ENCODE peak calls at places on chromosomes 1 and 21, in five cellular contexts. A is HL-60, X is retinal pigment epithelial cell, M is body of pancreas, Z is IMR-90. E is an unnamed sample.

GRCh38 chr1:82377201-82377884 is 576.6 kb downstream of the ADGRL2 start:
- DNase-seq in A (no peak), Z (no peak), M (no peak), X (peak; percentile 28), E (no peak)

GRCh38 chr1:172874950-172875349 is 175.8 kb downstream of the TNFSF18 start:
- DNase-seq in A (no peak), Z (peak; percentile 54), X (no peak), M (no peak), E (no peak)

GRCh38 chr1:31703431-31704260 is at the start of gene COL16A1:
- DNase-seq in M (peak; percentile 37), A (no peak), X (no peak), Z (peak; percentile 52), E (no peak)

GRCh38 chr1:23525558-23526174 is 5.4 kb downstream of the E2F2 start:
- DNase-seq in M (no peak), A (no peak), X (no peak), Z (no peak), E (no peak)

GRCh38 chr1:183159960-183160359 is 26.1 kb upstream of the LAMC2 start:
- DNase-seq in M (peak; percentile 51), Z (no peak), A (no peak), X (no peak), E (no peak)

GRCh38 chr1:7783178-7783711 is 846 bp upstream of the PER3 start:
- DNase-seq in X (peak; percentile 20), A (no peak), M (peak; percentile 72), Z (peak; percentile 24), E (no peak)

GRCh38 chr1:167913895-167914502 is at the start of gene ADCY10:
- DNase-seq in Z (no peak), X (no peak), M (no peak), A (no peak), E (no peak)

GRCh38 chr1:222643603-222643936 is 25.7 kb downstream of the MIA3 start:
- DNase-seq in M (no peak), A (no peak), X (no peak), Z (no peak), E (no peak)

GRCh38 chr1:35449334-35450008 is 107.7 kb downstream of the KIAA0319L start:
- DNase-seq in Z (peak; percentile 99), A (no peak), M (no peak), X (peak; percentile 81), E (no peak)

DNA sequence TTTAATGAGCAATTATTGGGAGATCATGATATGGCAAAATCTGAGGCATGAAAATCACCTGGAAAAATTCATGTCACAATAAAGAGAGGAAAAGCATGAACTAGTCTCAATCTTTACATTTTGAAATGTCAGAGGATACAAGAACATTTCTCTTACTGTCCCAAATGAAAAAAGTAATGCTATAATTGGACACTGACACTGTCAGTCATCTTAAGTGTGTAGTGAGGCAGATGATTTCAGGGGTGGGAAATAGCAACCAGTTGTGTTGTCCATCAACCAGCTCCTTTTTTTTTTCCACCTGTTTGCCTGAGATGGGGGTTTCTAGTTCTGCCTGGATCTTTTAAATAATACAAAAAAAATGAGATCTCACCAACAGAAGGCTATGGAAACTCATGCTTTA is 646.2 kb downstream of the KCNT2 start:
- DNase-seq in A (no peak), M (no peak), Z (no peak), X (no peak), E (no peak)
- TF ChIP-seq CTCF in A (no peak), M (no peak), Z (no peak), X (no peak), E (no peak)

DNA sequence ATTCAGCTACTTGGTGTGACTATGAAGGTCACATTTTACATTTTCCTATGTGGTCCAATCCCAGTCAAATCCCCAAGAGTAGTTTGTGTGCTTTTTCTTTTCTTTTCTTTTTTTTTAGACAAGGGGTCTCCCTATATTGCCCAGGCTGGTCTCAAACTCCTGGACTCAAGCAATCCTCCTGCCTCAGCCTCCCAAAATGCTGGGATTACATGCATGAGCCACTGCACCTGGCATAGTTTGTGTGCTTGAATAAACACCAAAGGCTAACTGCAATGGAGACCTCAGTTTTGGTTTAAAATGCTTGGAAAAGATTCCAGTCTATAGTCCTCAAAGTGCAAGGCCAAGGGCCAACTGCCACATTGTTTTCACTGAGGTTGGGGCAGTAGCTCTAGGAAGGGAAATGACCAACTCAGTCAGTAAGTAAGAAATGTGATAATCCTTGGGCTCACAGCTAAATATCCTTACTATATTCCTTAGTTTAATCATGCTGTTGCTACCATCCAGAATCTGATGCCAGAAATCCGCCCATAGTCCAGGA is 38.6 kb downstream of the EIF2B3 start:
- DNase-seq in A (no peak), Z (no peak), X (no peak), M (no peak), E (no peak)
- TF ChIP-seq CTCF in A (no peak), Z (no peak), X (no peak), M (no peak), E (no peak)

DNA sequence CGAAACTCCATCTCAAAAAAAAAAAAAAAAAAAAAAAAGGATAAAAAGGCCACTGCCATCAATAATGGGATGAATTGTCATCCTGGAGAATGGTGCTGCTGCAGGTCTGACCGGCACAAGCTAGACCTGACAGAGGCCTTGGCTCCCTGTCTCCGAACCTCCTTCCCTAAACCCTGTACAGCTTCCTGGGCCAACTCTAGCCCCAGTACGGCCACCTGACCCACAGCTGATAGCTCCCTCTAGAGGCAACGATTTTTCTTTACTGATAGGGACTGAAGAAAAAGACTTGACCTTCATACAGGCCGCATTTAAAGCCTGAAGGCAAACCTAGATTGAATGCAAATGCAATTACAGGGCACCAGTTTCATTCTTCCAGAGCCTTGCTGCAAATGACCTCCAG is 30.7 kb downstream of the NOL9 start:
- DNase-seq in X (no peak), M (peak; percentile 28), A (no peak), Z (peak; percentile 37), E (peak; percentile 22)
- TF ChIP-seq CTCF in X (peak; percentile 72), M (peak; percentile 26), A (peak; percentile 25), Z (peak; percentile 60), E (peak; percentile 79)

DNA sequence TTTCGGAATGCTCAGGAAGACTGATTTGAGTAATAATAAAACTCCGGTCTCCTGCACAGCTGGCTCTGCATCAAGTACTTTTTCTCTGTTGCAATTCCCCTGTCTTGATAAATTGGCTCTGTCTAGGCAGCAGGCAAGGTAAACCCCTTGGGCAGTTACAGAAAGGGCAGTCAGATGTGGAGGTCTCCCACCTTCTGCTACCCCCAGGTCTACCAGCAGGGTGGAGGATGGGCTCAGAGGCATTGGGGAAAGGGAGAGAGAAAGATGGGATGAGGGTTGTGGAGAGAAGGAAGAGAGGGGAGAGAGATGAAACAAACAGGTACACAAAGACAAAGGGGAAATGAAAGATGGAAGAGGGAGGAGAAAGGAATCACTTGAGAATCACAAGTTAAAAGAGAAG is 156.8 kb downstream of the MIS18A start:
- DNase-seq in A (no peak), Z (no peak), X (no peak), M (no peak), E (no peak)
- TF ChIP-seq CTCF in A (no peak), Z (no peak), X (no peak), M (no peak), E (no peak)

GRCh38 chr21:37166733-37167132 is 93.7 kb downstream of the TTC3 start:
- DNase-seq in A (no peak), M (no peak), X (no peak), Z (no peak), E (no peak)
- TF ChIP-seq CTCF in A (no peak), M (peak; percentile 22), X (peak; percentile 28), Z (peak; percentile 11), E (peak; percentile 63)

GRCh38 chr1:176208034-176208433 is 948 bp upstream of the COP1 start:
- DNase-seq in A (no peak), Z (no peak), X (no peak), M (no peak), E (no peak)

GRCh38 chr1:176205322-176205914 is 1.7 kb downstream of the COP1 start:
- DNase-seq in X (no peak), M (no peak), A (no peak), Z (peak; percentile 31), E (no peak)

GRCh38 chr1:176203735-176204134 is 3.4 kb downstream of the COP1 start:
- DNase-seq in A (no peak), M (no peak), X (no peak), Z (no peak), E (no peak)

GRCh38 chr1:176206006-176206960 is 803 bp downstream of the COP1 start:
- DNase-seq in A (no peak), M (peak; percentile 37), Z (peak; percentile 29), X (peak; percentile 15), E (peak; percentile 89)

DNA sequence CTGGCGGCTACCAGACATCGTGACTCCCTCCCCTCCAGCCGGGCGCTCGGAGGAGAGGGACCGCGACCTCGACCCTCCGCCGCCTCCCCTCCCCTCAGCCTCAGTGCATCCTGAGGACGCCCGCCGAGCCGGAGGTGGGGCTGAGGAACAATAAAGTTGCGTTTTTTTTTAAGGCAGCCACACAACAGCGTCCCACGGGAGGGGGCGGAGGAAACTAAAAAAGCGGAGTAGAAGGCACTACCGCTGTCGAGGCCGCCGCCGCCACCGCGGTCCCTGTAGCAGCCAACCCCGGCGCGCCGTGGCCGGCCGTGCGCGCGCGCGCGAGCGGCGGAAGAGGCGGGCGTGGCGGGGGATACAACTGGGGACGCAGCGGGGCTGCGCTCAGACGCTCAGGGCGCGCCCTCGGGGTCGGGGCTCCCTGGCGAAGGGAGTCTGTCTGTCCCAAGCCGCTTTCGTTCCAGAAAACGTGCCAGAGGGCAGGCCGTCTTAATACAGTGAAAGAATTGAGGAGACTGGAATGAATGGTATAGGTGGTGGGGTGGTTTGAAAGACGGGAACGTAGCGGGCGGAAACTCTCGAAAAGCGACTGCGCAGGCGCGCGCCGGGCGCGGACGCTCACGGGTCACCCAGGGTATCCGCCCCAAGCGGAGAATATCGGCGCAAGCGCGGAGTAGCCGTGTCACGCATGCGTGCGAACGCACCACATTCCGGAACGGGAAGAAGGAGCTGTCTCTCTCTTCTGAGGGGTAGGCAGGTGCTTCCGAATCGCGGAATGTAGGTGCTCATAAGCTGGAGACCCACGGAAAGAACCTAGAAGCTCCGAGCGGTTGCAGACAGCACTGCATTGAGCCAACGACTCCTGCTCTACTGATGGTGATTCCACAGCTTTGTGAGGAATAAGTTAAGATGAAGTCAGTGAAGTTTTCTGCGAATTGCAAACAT is at the start of gene COP1:
- DNase-seq in M (peak; percentile 98), X (peak; percentile 69), A (peak; percentile 97), Z (peak; percentile 93), E (peak; percentile 95)
- TF ChIP-seq CTCF in M (peak; percentile 47), X (no peak), A (no peak), Z (no peak), E (peak; percentile 50)

GRCh38 chr1:186683637-186684410 is 3.6 kb upstream of the PTGS2 start:
- DNase-seq in M (no peak), A (no peak), X (no peak), Z (no peak), E (no peak)

GRCh38 chr1:186681136-186681535 is 913 bp upstream of the PTGS2 start:
- DNase-seq in X (no peak), A (no peak), Z (peak; percentile 6), M (no peak), E (no peak)

GRCh38 chr1:186681806-186682205 is 1.6 kb upstream of the PTGS2 start:
- DNase-seq in A (no peak), M (no peak), X (no peak), Z (peak; percentile 55), E (no peak)

GRCh38 chr1:186682721-186683120 is 2.5 kb upstream of the PTGS2 start:
- DNase-seq in X (no peak), A (no peak), M (no peak), Z (peak; percentile 54), E (no peak)

GRCh38 chr1:186680031-186681012 is at the start of gene PTGS2:
- DNase-seq in Z (peak; percentile 93), A (peak; percentile 77), X (peak; percentile 39), M (peak; percentile 76), E (peak; percentile 91)
- TF ChIP-seq CTCF in Z (peak; percentile 60), A (peak; percentile 54), X (peak; percentile 63), M (peak; percentile 12), E (peak; percentile 82)

GRCh38 chr1:39973503-39974135 is 18.7 kb downstream of the MFSD2A start:
- DNase-seq in Z (peak; percentile 56), A (peak; percentile 47), M (peak; percentile 82), X (no peak), E (no peak)
- TF ChIP-seq CTCF in Z (peak; percentile 95), A (peak; percentile 89), M (peak; percentile 95), X (peak; percentile 97), E (peak; percentile 99)

GRCh38 chr1:41668967-41669366 is 184.5 kb upstream of the EDN2 start:
- DNase-seq in X (no peak), Z (no peak), A (no peak), M (no peak), E (no peak)
- TF ChIP-seq CTCF in X (no peak), Z (no peak), A (no peak), M (no peak), E (no peak)